ENCODE peak calls at places on chromosome 9, in five cellular contexts. One of them, this sample, is unnamed.

GRCh38 chr9:126612813-126613641 is 701 bp upstream of the LMX1B start:
- DNase-seq in HS-27A: no peak
- DNase-seq in psoas muscle: no peak
- DNase-seq in Right ventricle myocardium superior: no peak
- DNase-seq in activated T-helper 1 cell treated with Interleukin-2 at 50 U/mL for 16 hours: no peak
- DNase-seq in this sample: no peak

GRCh38 chr9:131609116-131609830 is 64.0 kb downstream of the PRRT1B start:
- DNase-seq in HS-27A: no peak
- DNase-seq in psoas muscle: peak; percentile 51
- DNase-seq in activated T-helper 1 cell treated with Interleukin-2 at 50 U/mL for 16 hours: no peak
- DNase-seq in Right ventricle myocardium superior: peak; percentile 75
- DNase-seq in this sample: no peak

GRCh38 chr9:15293727-15294405 is 13.2 kb downstream of the TTC39B start:
- DNase-seq in activated T-helper 1 cell treated with Interleukin-2 at 50 U/mL for 16 hours: no peak
- DNase-seq in psoas muscle: no peak
- DNase-seq in Right ventricle myocardium superior: no peak
- DNase-seq in HS-27A: no peak
- DNase-seq in this sample: no peak

GRCh38 chr9:122307925-122308324 is 43.2 kb downstream of the MRRF start:
- DNase-seq in HS-27A: no peak
- DNase-seq in activated T-helper 1 cell treated with Interleukin-2 at 50 U/mL for 16 hours: no peak
- DNase-seq in Right ventricle myocardium superior: no peak
- DNase-seq in psoas muscle: no peak
- DNase-seq in this sample: no peak

GRCh38 chr9:89854715-89855475 is 250.1 kb downstream of the GADD45G start:
- DNase-seq in HS-27A: no peak
- DNase-seq in Right ventricle myocardium superior: no peak
- DNase-seq in psoas muscle: no peak
- DNase-seq in activated T-helper 1 cell treated with Interleukin-2 at 50 U/mL for 16 hours: no peak
- DNase-seq in this sample: no peak

GRCh38 chr9:134364391-134365114 is 38.3 kb downstream of the RXRA start:
- DNase-seq in activated T-helper 1 cell treated with Interleukin-2 at 50 U/mL for 16 hours: no peak
- DNase-seq in psoas muscle: no peak
- DNase-seq in Right ventricle myocardium superior: no peak
- DNase-seq in HS-27A: no peak
- DNase-seq in this sample: no peak

GRCh38 chr9:134320916-134321570 is 5.2 kb upstream of the RXRA start:
- DNase-seq in Right ventricle myocardium superior: peak; percentile 65
- DNase-seq in HS-27A: no peak
- DNase-seq in psoas muscle: peak; percentile 23
- DNase-seq in activated T-helper 1 cell treated with Interleukin-2 at 50 U/mL for 16 hours: no peak
- DNase-seq in this sample: no peak

GRCh38 chr9:114098021-114098659 is 952 bp downstream of the KIF12 start:
- DNase-seq in HS-27A: no peak
- DNase-seq in psoas muscle: no peak
- DNase-seq in activated T-helper 1 cell treated with Interleukin-2 at 50 U/mL for 16 hours: no peak
- DNase-seq in Right ventricle myocardium superior: no peak
- DNase-seq in this sample: no peak

GRCh38 chr9:90128587-90129190 is 513.9 kb downstream of the DIRAS2 start:
- DNase-seq in activated T-helper 1 cell treated with Interleukin-2 at 50 U/mL for 16 hours: no peak
- DNase-seq in HS-27A: no peak
- DNase-seq in psoas muscle: no peak
- DNase-seq in Right ventricle myocardium superior: no peak
- DNase-seq in this sample: no peak

GRCh38 chr9:124812401-124813016 is 35.6 kb downstream of the OLFML2A start:
- DNase-seq in activated T-helper 1 cell treated with Interleukin-2 at 50 U/mL for 16 hours: no peak
- DNase-seq in HS-27A: peak; percentile 89
- DNase-seq in psoas muscle: peak; percentile 78
- DNase-seq in Right ventricle myocardium superior: peak; percentile 70
- DNase-seq in this sample: no peak

GRCh38 chr9:87324613-87325194 is 173.0 kb upstream of the DAPK1 start:
- DNase-seq in Right ventricle myocardium superior: no peak
- DNase-seq in activated T-helper 1 cell treated with Interleukin-2 at 50 U/mL for 16 hours: no peak
- DNase-seq in psoas muscle: no peak
- DNase-seq in HS-27A: peak; percentile 49
- DNase-seq in this sample: no peak

GRCh38 chr9:36817160-36817834 is 216.8 kb downstream of the PAX5 start:
- DNase-seq in HS-27A: no peak
- DNase-seq in activated T-helper 1 cell treated with Interleukin-2 at 50 U/mL for 16 hours: no peak
- DNase-seq in psoas muscle: no peak
- DNase-seq in Right ventricle myocardium superior: no peak
- DNase-seq in this sample: no peak

GRCh38 chr9:93223241-93224180 is 39.6 kb downstream of the WNK2 start:
- DNase-seq in Right ventricle myocardium superior: peak; percentile 40
- DNase-seq in HS-27A: peak; percentile 87
- DNase-seq in psoas muscle: no peak
- DNase-seq in activated T-helper 1 cell treated with Interleukin-2 at 50 U/mL for 16 hours: no peak
- DNase-seq in this sample: no peak

GRCh38 chr9:71076096-71076495 is 45.3 kb downstream of the TRPM3 start:
- DNase-seq in activated T-helper 1 cell treated with Interleukin-2 at 50 U/mL for 16 hours: no peak
- DNase-seq in HS-27A: no peak
- DNase-seq in psoas muscle: no peak
- DNase-seq in Right ventricle myocardium superior: no peak
- DNase-seq in this sample: no peak

GRCh38 chr9:136545065-136545965 is 533 bp downstream of the NOTCH1 start:
- DNase-seq in activated T-helper 1 cell treated with Interleukin-2 at 50 U/mL for 16 hours: peak; percentile 39
- DNase-seq in psoas muscle: no peak
- DNase-seq in Right ventricle myocardium superior: peak; percentile 62
- DNase-seq in HS-27A: no peak
- DNase-seq in this sample: no peak

GRCh38 chr9:14119694-14120514 is 194.0 kb downstream of the NFIB start:
- DNase-seq in activated T-helper 1 cell treated with Interleukin-2 at 50 U/mL for 16 hours: no peak
- DNase-seq in Right ventricle myocardium superior: no peak
- DNase-seq in HS-27A: no peak
- DNase-seq in psoas muscle: no peak
- DNase-seq in this sample: no peak

GRCh38 chr9:6414291-6414690 is 1.3 kb downstream of the UHRF2 start:
- DNase-seq in HS-27A: no peak
- DNase-seq in Right ventricle myocardium superior: no peak
- DNase-seq in psoas muscle: no peak
- DNase-seq in activated T-helper 1 cell treated with Interleukin-2 at 50 U/mL for 16 hours: no peak
- DNase-seq in this sample: no peak

GRCh38 chr9:133274236-133275104 is 531 bp downstream of the ABO start:
- DNase-seq in activated T-helper 1 cell treated with Interleukin-2 at 50 U/mL for 16 hours: no peak
- DNase-seq in HS-27A: no peak
- DNase-seq in psoas muscle: no peak
- DNase-seq in Right ventricle myocardium superior: no peak
- DNase-seq in this sample: no peak

GRCh38 chr9:129866373-129867137 is 31.3 kb downstream of the USP20 start:
- DNase-seq in HS-27A: no peak
- DNase-seq in Right ventricle myocardium superior: no peak
- DNase-seq in activated T-helper 1 cell treated with Interleukin-2 at 50 U/mL for 16 hours: peak; percentile 29
- DNase-seq in psoas muscle: no peak
- DNase-seq in this sample: no peak

GRCh38 chr9:125755340-125755739 is 8.2 kb downstream of the PBX3 start:
- DNase-seq in Right ventricle myocardium superior: no peak
- DNase-seq in psoas muscle: no peak
- DNase-seq in HS-27A: no peak
- DNase-seq in activated T-helper 1 cell treated with Interleukin-2 at 50 U/mL for 16 hours: no peak
- DNase-seq in this sample: no peak

GRCh38 chr9:131611586-131611985 is 66.3 kb downstream of the PRRT1B start:
- DNase-seq in activated T-helper 1 cell treated with Interleukin-2 at 50 U/mL for 16 hours: no peak
- DNase-seq in Right ventricle myocardium superior: no peak
- DNase-seq in HS-27A: no peak
- DNase-seq in psoas muscle: no peak
- DNase-seq in this sample: no peak

GRCh38 chr9:91995000-91995399 is 45.0 kb upstream of the ROR2 start:
- DNase-seq in activated T-helper 1 cell treated with Interleukin-2 at 50 U/mL for 16 hours: no peak
- DNase-seq in Right ventricle myocardium superior: no peak
- DNase-seq in HS-27A: no peak
- DNase-seq in psoas muscle: no peak
- DNase-seq in this sample: no peak

GRCh38 chr9:21455320-21455719 is 15.1 kb downstream of the IFNA1 start:
- DNase-seq in Right ventricle myocardium superior: no peak
- DNase-seq in HS-27A: no peak
- DNase-seq in activated T-helper 1 cell treated with Interleukin-2 at 50 U/mL for 16 hours: no peak
- DNase-seq in psoas muscle: no peak
- DNase-seq in this sample: no peak

GRCh38 chr9:100697339-100697738 is 119.5 kb downstream of the CAVIN4 start:
- DNase-seq in HS-27A: no peak
- DNase-seq in Right ventricle myocardium superior: no peak
- DNase-seq in psoas muscle: no peak
- DNase-seq in activated T-helper 1 cell treated with Interleukin-2 at 50 U/mL for 16 hours: no peak
- DNase-seq in this sample: no peak

GRCh38 chr9:16530669-16531461 is 339.6 kb downstream of the BNC2 start:
- DNase-seq in psoas muscle: peak; percentile 43
- DNase-seq in HS-27A: no peak
- DNase-seq in activated T-helper 1 cell treated with Interleukin-2 at 50 U/mL for 16 hours: no peak
- DNase-seq in Right ventricle myocardium superior: no peak
- DNase-seq in this sample: no peak

GRCh38 chr9:2570615-2571479 is 50.7 kb upstream of the VLDLR start:
- DNase-seq in HS-27A: peak; percentile 58
- DNase-seq in Right ventricle myocardium superior: peak; percentile 94
- DNase-seq in psoas muscle: peak; percentile 93
- DNase-seq in activated T-helper 1 cell treated with Interleukin-2 at 50 U/mL for 16 hours: no peak
- DNase-seq in this sample: no peak

GRCh38 chr9:136012651-136013050 is 51.5 kb upstream of the UBAC1 start:
- DNase-seq in Right ventricle myocardium superior: peak; percentile 61
- DNase-seq in HS-27A: no peak
- DNase-seq in psoas muscle: peak; percentile 26
- DNase-seq in activated T-helper 1 cell treated with Interleukin-2 at 50 U/mL for 16 hours: no peak
- DNase-seq in this sample: no peak

GRCh38 chr9:90508940-90509339 is 133.7 kb downstream of the DIRAS2 start:
- DNase-seq in activated T-helper 1 cell treated with Interleukin-2 at 50 U/mL for 16 hours: no peak
- DNase-seq in psoas muscle: no peak
- DNase-seq in HS-27A: no peak
- DNase-seq in Right ventricle myocardium superior: no peak
- DNase-seq in this sample: no peak

GRCh38 chr9:133876144-133876543 is 116.0 kb downstream of the VAV2 start:
- DNase-seq in Right ventricle myocardium superior: no peak
- DNase-seq in psoas muscle: no peak
- DNase-seq in HS-27A: no peak
- DNase-seq in activated T-helper 1 cell treated with Interleukin-2 at 50 U/mL for 16 hours: no peak
- DNase-seq in this sample: no peak

This sample was measured in stimulated activated CD8-positive, alpha-beta memory T cell treated with anti-CD3 and anti-CD28 coated beads, Interleukin-12 subunit alpha, Interleukin-12 subunit beta, amount 100 ng/mL, for 1 hour.